ENCODE peak calls at places on chromosomes 12 and 14, in seven cellular contexts. L is H1, P is IMR-90, T is bronchial epithelial cell, E is gastrocnemius medialis, G is dorsolateral prefrontal cortex, R is heart right ventricle. I is an unnamed sample. For H3K27me3, the result is how much of the 10 kb centered on the place peaks cover.

GRCh38 chr14:38129705-38130104 is 78.0 kb upstream of the SSTR1 start:
- DNase-seq in T (no peak), G (no peak), E (no peak), P (no peak), L (no peak), R (no peak), I (no peak)

GRCh38 chr12:53171725-53172329 is 8.7 kb upstream of the ZNF740 start:
- DNase-seq in G (no peak), T (no peak), L (no peak), R (no peak), E (no peak), P (no peak), I (no peak)

GRCh38 chr12:93122569-93123091 is 193.5 kb upstream of the EEA1 start:
- DNase-seq in R (no peak), L (no peak), P (no peak), E (no peak), T (peak), G (no peak), I (no peak)

GRCh38 chr12:96047621-96048211 is 12.3 kb upstream of the LTA4H start:
- DNase-seq in P (peak), R (no peak), E (no peak), L (no peak), G (no peak), T (peak), I (no peak)

GRCh38 chr12:2494490-2495192 is 300.1 kb upstream of the FKBP4 start:
- DNase-seq in L (no peak), P (no peak), R (peak), G (no peak), E (no peak), T (no peak), I (no peak)

GRCh38 chr14:91309756-91310280 is 65.3 kb upstream of the GPR68 start:
- DNase-seq in G (no peak), P (no peak), E (no peak), L (no peak), T (no peak), R (no peak), I (no peak)

GRCh38 chr12:1122803-1123202 is 131.8 kb downstream of the ERC1 start:
- DNase-seq in R (no peak), L (no peak), E (no peak), G (no peak), T (no peak), P (no peak), I (no peak)

GRCh38 chr12:42483534-42483857 is 106.0 kb downstream of the PRICKLE1 start:
- DNase-seq in R (peak), T (no peak), P (peak), L (no peak), G (no peak), E (no peak), I (no peak)

GRCh38 chr12:26821212-26821701 is 11.7 kb downstream of the ITPR2 start:
- DNase-seq in R (no peak), L (no peak), T (no peak), E (no peak), P (peak), G (no peak), I (peak)

GRCh38 chr14:20391505-20391904 is 21.8 kb downstream of the TEP1 start:
- DNase-seq in E (no peak), G (no peak), P (no peak), T (no peak), R (no peak), L (no peak), I (no peak)

GRCh38 chr14:69895109-69895508 is 15.9 kb downstream of the SMOC1 start:
- DNase-seq in G (no peak), T (no peak), R (no peak), P (no peak), L (no peak), E (no peak), I (no peak)

GRCh38 chr14:95260537-95261440 is 58.9 kb downstream of the CLMN start:
- DNase-seq in R (peak), E (no peak), P (peak), L (no peak), G (no peak), T (peak), I (peak)

GRCh38 chr14:90891326-90891725 is 75.1 kb upstream of the TTC7B start:
- DNase-seq in R (no peak), T (no peak), G (no peak), P (no peak), E (no peak), L (no peak), I (no peak)

GRCh38 chr12:103928736-103929050 is 1.5 kb upstream of the HSP90B1 start:
- DNase-seq in G (no peak), T (no peak), L (no peak), R (peak), E (no peak), P (no peak), I (no peak)

GRCh38 chr14:75127903-75128595 is 1.2 kb upstream of the NEK9 start:
- DNase-seq in E (no peak), L (no peak), T (no peak), G (no peak), P (no peak), R (no peak), I (no peak)

GRCh38 chr12:88113871-88114270 is 28.0 kb downstream of the CEP290 start:
- DNase-seq in P (peak), L (no peak), R (no peak), T (no peak), G (no peak), E (no peak), I (peak)

GRCh38 chr14:77158175-77158908 is 16.8 kb upstream of the ZDHHC22 start:
- DNase-seq in L (no peak), P (peak), R (peak), G (peak), T (peak), E (peak), I (peak)

GRCh38 chr12:9928607-9929006 is 3.6 kb downstream of the CLEC2A start:
- DNase-seq in L (no peak), P (no peak), R (no peak), E (no peak), T (no peak), G (no peak), I (no peak)

GRCh38 chr12:72089678-72090077 is 151.0 kb downstream of the TPH2 start:
- DNase-seq in E (no peak), G (no peak), R (no peak), T (no peak), L (no peak), P (no peak), I (no peak)

GRCh38 chr12:54059668-54060067 is 6.0 kb downstream of the HOXC4 start:
- DNase-seq in R (no peak), P (no peak), T (no peak), E (no peak), L (no peak), G (no peak), I (no peak)

GRCh38 chr14:33483110-33483509 is 467.8 kb downstream of the EGLN3 start:
- DNase-seq in G (no peak), L (no peak), R (no peak), T (no peak), E (no peak), P (no peak), I (no peak)

GRCh38 chr14:103696466-103697071 is 18.7 kb downstream of the XRCC3 start:
- DNase-seq in E (no peak), L (no peak), T (no peak), G (no peak), P (peak), R (peak), I (peak)

GRCh38 chr12:6536894-6537579 is 2.7 kb downstream of the GAPDH start:
- DNase-seq in R (no peak), T (no peak), E (no peak), L (no peak), P (no peak), G (no peak), I (no peak)

GRCh38 chr14:69064596-69064995 is 85.5 kb upstream of the ACTN1 start:
- DNase-seq in T (no peak), R (no peak), L (no peak), P (no peak), E (no peak), G (no peak), I (no peak)

GRCh38 chr14:32576088-32576795 is 247.1 kb downstream of the AKAP6 start:
- DNase-seq in T (peak), G (peak), L (no peak), R (peak), E (peak), P (peak), I (peak)

GRCh38 chr14:59564356-59564755 is 12.3 kb downstream of the CCDC175 start:
- DNase-seq in T (no peak), R (no peak), E (no peak), G (peak), P (no peak), L (no peak), I (no peak)

GRCh38 chr14:64684091-64684490 is 20.1 kb upstream of the PLEKHG3 start:
- DNase-seq in E (no peak), L (no peak), G (no peak), T (no peak), R (peak), P (peak), I (no peak)
- TF ChIP-seq CTCF in E (no peak), L (no peak), G (no peak), T (no peak), R (no peak), P (no peak), I (no peak)

GRCh38 chr12:114625294-114625851 is 58.6 kb downstream of the TBX3 start:
- DNase-seq in G (no peak), E (no peak), P (peak), R (peak), T (peak), L (peak), I (peak)
- H3K27me3 ChIP-seq in G (under half), E (under half), P (under half), R (under half), T (under half), L (under half), I (under half)

DNA sequence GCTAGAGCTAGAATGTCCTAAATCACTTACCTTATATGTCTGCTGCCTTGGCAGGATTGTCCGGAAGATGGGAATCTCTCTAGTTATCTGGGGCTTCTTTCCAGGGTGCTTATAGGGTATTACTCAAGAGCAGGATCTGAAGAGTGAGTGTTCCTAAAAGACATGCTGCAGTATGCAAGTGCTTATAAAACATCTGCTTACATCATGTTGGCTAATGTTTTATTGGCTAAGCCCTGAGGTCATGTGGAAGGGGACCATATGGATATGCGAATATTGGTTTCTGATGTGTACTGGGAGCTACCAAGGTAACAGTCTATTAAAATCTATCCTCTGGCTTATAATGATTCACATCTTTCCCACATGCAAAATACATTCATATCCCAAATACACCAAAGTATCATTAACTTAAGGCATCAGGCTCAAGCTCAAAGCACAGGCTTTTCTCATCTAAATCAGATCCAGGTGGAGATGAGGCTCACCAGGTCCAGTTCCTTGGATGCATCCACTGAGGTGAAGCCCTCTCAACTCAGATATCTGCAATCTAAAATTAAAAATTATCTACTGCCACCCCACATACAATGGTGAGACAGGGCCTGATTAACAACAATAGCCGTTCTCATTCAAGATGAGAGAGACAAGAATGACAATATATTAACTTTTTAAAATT is 29.8 kb downstream of the LRRIQ1 start:
- DNase-seq in P (no peak), E (no peak), G (no peak), T (no peak), L (no peak), R (no peak), I (no peak)
- TF ChIP-seq CTCF in P (no peak), E (no peak), G (no peak), T (no peak), L (no peak), R (no peak), I (no peak)

GRCh38 chr14:60653709-60654161 is 4.5 kb upstream of the SIX1 start:
- DNase-seq in T (no peak), P (no peak), L (no peak), E (no peak), R (no peak), G (no peak), I (no peak)
- H3K27me3 ChIP-seq in T (under half), P (under half), L (half or more), E (under half), R (half or more), G (under half), I (under half)

GRCh38 chr14:81681466-81681865 is 147.8 kb upstream of the SEL1L start:
- DNase-seq in T (no peak), G (no peak), R (no peak), P (no peak), L (no peak), E (no peak), I (no peak)

GRCh38 chr14:81676879-81677278 is 143.2 kb upstream of the SEL1L start:
- DNase-seq in G (no peak), R (no peak), L (no peak), E (no peak), T (no peak), P (no peak), I (no peak)

GRCh38 chr14:81677736-81678135 is 144.1 kb upstream of the SEL1L start:
- DNase-seq in R (no peak), G (no peak), L (no peak), T (no peak), P (no peak), E (no peak), I (no peak)

GRCh38 chr14:81676395-81676794 is 142.7 kb upstream of the SEL1L start:
- DNase-seq in L (no peak), T (no peak), E (no peak), R (no peak), G (no peak), P (no peak), I (no peak)

GRCh38 chr14:81679226-81679625 is 145.6 kb upstream of the SEL1L start:
- DNase-seq in P (no peak), T (no peak), L (no peak), E (no peak), R (no peak), G (no peak), I (no peak)
- TF ChIP-seq CTCF in P (no peak), T (no peak), L (no peak), E (no peak), R (no peak), G (no peak), I (no peak)